ENCODE peak calls at places on chromosomes 11 and 22, in eight cellular contexts. W is AG20443; M is stimulated activated CD4-positive, alpha-beta T cell treated with anti-CD3 and anti-CD28 coated beads, Interleukin-12 subunit alpha, Interleukin-12 subunit beta, amount 100 ng/mL, for 4 hours; L is KBM-7; B is dermis microvascular lymphatic vessel endothelial cell; U is activated T-helper 2 cell treated with anti-CD3 and anti-CD28 coated beads, Interferon-gamma antibody, Interleukin-2, Interleukin-4, amounts not matched to agents 10 μg/mL and 5 μg/mL and 100 μg/mL, durations not matched to agents 14 hours and 24 hours and 36 hours; T is T-helper 1 cell; N is CD8-positive, alpha-beta T cell. K is an unnamed sample.

GRCh38 chr11:102589047-102589459 is 36.1 kb downstream of the MMP20 start:
- DNase-seq in W (no peak), M (no peak), L (peak), B (no peak), U (no peak), T (no peak), N (no peak), K (no peak)

GRCh38 chr11:101583180-101584128 is at the start of gene TRPC6:
- DNase-seq in W (peak), M (no peak), L (no peak), B (no peak), U (no peak), T (no peak), N (no peak), K (no peak)

GRCh38 chr11:17786824-17787525 is 52.4 kb downstream of the KCNC1 start:
- DNase-seq in W (peak), M (no peak), L (no peak), B (no peak), U (no peak), T (no peak), N (no peak), K (no peak)

GRCh38 chr11:121716060-121716459 is 263.3 kb upstream of the SORL1-AS1 start:
- DNase-seq in W (peak), M (no peak), L (no peak), B (no peak), U (no peak), T (no peak), N (no peak), K (no peak)

GRCh38 chr11:17762309-17762974 is 27.9 kb downstream of the KCNC1 start:
- DNase-seq in W (no peak), M (no peak), L (no peak), B (no peak), U (no peak), T (no peak), N (no peak), K (no peak)

GRCh38 chr22:49419661-49420060 is 408.0 kb downstream of the BRD1 start:
- DNase-seq in W (no peak), M (no peak), L (no peak), B (no peak), U (no peak), T (no peak), N (no peak), K (no peak)

GRCh38 chr11:73520358-73521061 is 77.4 kb downstream of the FAM168A start:
- DNase-seq in W (no peak), M (no peak), L (no peak), B (peak), U (no peak), T (no peak), N (no peak), K (no peak)

GRCh38 chr11:110022548-110022947 is 70.6 kb upstream of the ZC3H12C start:
- DNase-seq in W (peak), M (no peak), L (peak), B (no peak), U (no peak), T (no peak), N (no peak), K (no peak)

GRCh38 chr11:19160839-19161238 is 40.9 kb downstream of the CSRP3 start:
- DNase-seq in W (no peak), M (no peak), L (no peak), B (no peak), U (no peak), T (no peak), N (no peak), K (no peak)

GRCh38 chr11:30573951-30574350 is 12.2 kb downstream of the MPPED2 start:
- DNase-seq in W (no peak), M (no peak), L (no peak), B (no peak), U (no peak), T (no peak), N (no peak), K (no peak)

GRCh38 chr22:36771376-36772063 is 4.4 kb downstream of the IFT27 start:
- DNase-seq in W (no peak), M (no peak), L (no peak), B (no peak), U (no peak), T (no peak), N (no peak), K (no peak)

GRCh38 chr22:29994027-29994715 is 86.1 kb upstream of the HORMAD2 start:
- DNase-seq in W (peak), M (no peak), L (no peak), B (no peak), U (no peak), T (no peak), N (no peak), K (no peak)

GRCh38 chr11:13745165-13745564 is 76.7 kb downstream of the FAR1 start:
- DNase-seq in W (peak), M (no peak), L (peak), B (peak), U (no peak), T (no peak), N (no peak), K (no peak)

GRCh38 chr11:17498058-17498457 is 21.4 kb upstream of the ABCC8 start:
- DNase-seq in W (no peak), M (no peak), L (no peak), B (no peak), U (no peak), T (no peak), N (no peak), K (no peak)

GRCh38 chr11:2342981-2343380 is 34.1 kb upstream of the CD81 start:
- DNase-seq in W (no peak), M (no peak), L (no peak), B (no peak), U (no peak), T (no peak), N (no peak), K (no peak)

GRCh38 chr22:18075101-18075730 is 2.6 kb upstream of the PEX26 start:
- DNase-seq in W (no peak), M (no peak), L (no peak), B (no peak), U (no peak), T (no peak), N (no peak), K (no peak)

GRCh38 chr22:31901388-31902137 is 42.8 kb upstream of the YWHAH start:
- DNase-seq in W (no peak), M (no peak), L (no peak), B (no peak), U (no peak), T (no peak), N (no peak), K (peak)

GRCh38 chr22:19917389-19918138 is 24.0 kb upstream of the COMT start:
- DNase-seq in W (no peak), M (no peak), L (no peak), B (no peak), U (no peak), T (no peak), N (no peak), K (no peak)

GRCh38 chr11:44030996-44031395 is 16.8 kb upstream of the ACCSL start:
- DNase-seq in W (no peak), M (no peak), L (no peak), B (no peak), U (no peak), T (no peak), N (no peak), K (no peak)

GRCh38 chr11:15852179-15852578 is 504.2 kb downstream of the SOX6 start:
- DNase-seq in W (no peak), M (no peak), L (peak), B (no peak), U (no peak), T (no peak), N (no peak), K (no peak)

GRCh38 chr22:46071451-46072029 is 78.8 kb upstream of the PPARA start:
- DNase-seq in W (peak), M (peak), L (peak), B (peak), U (peak), T (peak), N (peak), K (no peak)

GRCh38 chr11:124482362-124483147 is 37.1 kb upstream of the OR8B8 start:
- DNase-seq in W (no peak), M (no peak), L (no peak), B (no peak), U (no peak), T (no peak), N (no peak), K (no peak)

GRCh38 chr11:125376117-125376516 is 119.9 kb downstream of the FEZ1 start:
- DNase-seq in W (no peak), M (no peak), L (no peak), B (no peak), U (no peak), T (no peak), N (no peak), K (no peak)

GRCh38 chr11:92920295-92920694 is 49.2 kb upstream of the MTNR1B start:
- DNase-seq in W (no peak), M (no peak), L (no peak), B (no peak), U (no peak), T (no peak), N (no peak), K (no peak)

K was measured in CMK.